ENCODE peak calls at places on chromosomes 7 and 10, in four cellular contexts. One of them, this sample, is unnamed.
A peak's percentile ranks its signal among the peaks of the same experiment; 100 is the strongest.

GRCh38 chr10:80154978-80155695 is 22.6 kb downstream of the PLAC9 start:
- DNase-seq in H1: no peak
- DNase-seq in GM12878: no peak
- DNase-seq in HepG2: no peak
- DNase-seq in this sample: no peak

GRCh38 chr7:158470336-158470735 is 117.3 kb downstream of the PTPRN2 start:
- DNase-seq in H1: no peak
- DNase-seq in GM12878: no peak
- DNase-seq in HepG2: no peak
- DNase-seq in this sample: no peak

GRCh38 chr7:24842449-24843241 is 85.4 kb upstream of the GSDME start:
- DNase-seq in H1: no peak
- DNase-seq in GM12878: no peak
- DNase-seq in HepG2: peak; percentile 93
- DNase-seq in this sample: no peak

GRCh38 chr10:78196964-78197363 is 163.3 kb downstream of the RPS24 start:
- DNase-seq in H1: no peak
- DNase-seq in GM12878: peak; percentile 7
- DNase-seq in HepG2: no peak
- DNase-seq in this sample: no peak

GRCh38 chr10:48634198-48634983 is 29.5 kb upstream of the ARHGAP22 start:
- DNase-seq in H1: no peak
- DNase-seq in GM12878: peak; percentile 91
- DNase-seq in HepG2: no peak
- DNase-seq in this sample: no peak

GRCh38 chr10:70679498-70679897 is 7.2 kb downstream of the ADAMTS14 start:
- DNase-seq in H1: no peak
- DNase-seq in GM12878: no peak
- DNase-seq in HepG2: no peak
- DNase-seq in this sample: peak; percentile 83

GRCh38 chr7:51240868-51241267 is 75.7 kb downstream of the COBL start:
- DNase-seq in H1: no peak
- DNase-seq in GM12878: no peak
- DNase-seq in HepG2: no peak
- DNase-seq in this sample: no peak

GRCh38 chr10:306007-306406 is 170.8 kb downstream of the ZMYND11 start:
- DNase-seq in H1: no peak
- DNase-seq in GM12878: no peak
- DNase-seq in HepG2: no peak
- DNase-seq in this sample: peak; percentile 59

GRCh38 chr10:133049639-133050038 is 38.1 kb upstream of the ADGRA1 start:
- DNase-seq in H1: no peak
- DNase-seq in GM12878: no peak
- DNase-seq in HepG2: no peak
- DNase-seq in this sample: no peak

GRCh38 chr10:107814865-107815487 is 650.5 kb upstream of the SORCS1 start:
- DNase-seq in H1: peak; percentile 36
- DNase-seq in GM12878: peak; percentile 20
- DNase-seq in HepG2: peak; percentile 5
- DNase-seq in this sample: peak; percentile 54

GRCh38 chr10:20746856-20747255 is 150.3 kb downstream of the NEBL start:
- DNase-seq in H1: no peak
- DNase-seq in GM12878: no peak
- DNase-seq in HepG2: no peak
- DNase-seq in this sample: no peak

GRCh38 chr7:1085910-1086421 is 1.9 kb upstream of the GPER1 start:
- DNase-seq in H1: no peak
- DNase-seq in GM12878: no peak
- DNase-seq in HepG2: no peak
- DNase-seq in this sample: no peak

GRCh38 chr10:48612241-48612943 is 7.5 kb upstream of the ARHGAP22 start:
- DNase-seq in H1: no peak
- DNase-seq in GM12878: no peak
- DNase-seq in HepG2: no peak
- DNase-seq in this sample: no peak

GRCh38 chr7:76063114-76063513 is 15.2 kb downstream of the MDH2 start:
- DNase-seq in H1: no peak
- DNase-seq in GM12878: no peak
- DNase-seq in HepG2: no peak
- DNase-seq in this sample: no peak

GRCh38 chr7:114653391-114654088 is 238.9 kb downstream of the FOXP2 start:
- DNase-seq in H1: no peak
- DNase-seq in GM12878: no peak
- DNase-seq in HepG2: no peak
- DNase-seq in this sample: no peak

GRCh38 chr7:137441451-137441850 is 97.9 kb upstream of the PTN start:
- DNase-seq in H1: no peak
- DNase-seq in GM12878: no peak
- DNase-seq in HepG2: no peak
- DNase-seq in this sample: no peak

GRCh38 chr10:124579003-124579384 is 117.4 kb downstream of the LHPP start:
- DNase-seq in H1: no peak
- DNase-seq in GM12878: no peak
- DNase-seq in HepG2: no peak
- DNase-seq in this sample: no peak

GRCh38 chr10:30063098-30063497 is 3.7 kb upstream of the JCAD start:
- DNase-seq in H1: no peak
- DNase-seq in GM12878: no peak
- DNase-seq in HepG2: no peak
- DNase-seq in this sample: no peak

GRCh38 chr7:72544486-72544885 is 132.3 kb upstream of the CALN1 start:
- DNase-seq in H1: no peak
- DNase-seq in GM12878: no peak
- DNase-seq in HepG2: no peak
- DNase-seq in this sample: no peak

GRCh38 chr10:37488792-37489657 is 363.6 kb downstream of the ANKRD30A start:
- DNase-seq in H1: no peak
- DNase-seq in GM12878: no peak
- DNase-seq in HepG2: peak; percentile 1
- DNase-seq in this sample: no peak

GRCh38 chr7:92020636-92021035 is 80.0 kb downstream of the AKAP9 start:
- DNase-seq in H1: no peak
- DNase-seq in GM12878: no peak
- DNase-seq in HepG2: no peak
- DNase-seq in this sample: no peak

GRCh38 chr7:37052673-37053072 is 328.4 kb upstream of the AOAH start:
- DNase-seq in H1: peak; percentile 33
- DNase-seq in GM12878: no peak
- DNase-seq in HepG2: peak; percentile 44
- DNase-seq in this sample: no peak

GRCh38 chr10:49172204-49173132 is 15.7 kb downstream of the TMEM273 start:
- DNase-seq in H1: no peak
- DNase-seq in GM12878: no peak
- DNase-seq in HepG2: no peak
- DNase-seq in this sample: no peak

GRCh38 chr7:130135208-130136205 is 65.2 kb downstream of the KLHDC10 start:
- DNase-seq in H1: no peak
- DNase-seq in GM12878: no peak
- DNase-seq in HepG2: no peak
- DNase-seq in this sample: no peak

GRCh38 chr7:7519528-7519927 is 16.1 kb downstream of the COL28A1 start:
- DNase-seq in H1: no peak
- DNase-seq in GM12878: no peak
- DNase-seq in HepG2: no peak
- DNase-seq in this sample: no peak

GRCh38 chr7:7524121-7524520 is 11.6 kb downstream of the COL28A1 start:
- DNase-seq in H1: no peak
- DNase-seq in GM12878: no peak
- DNase-seq in HepG2: no peak
- DNase-seq in this sample: no peak

GRCh38 chr7:7522421-7522820 is 13.3 kb downstream of the COL28A1 start:
- DNase-seq in H1: no peak
- DNase-seq in GM12878: no peak
- DNase-seq in HepG2: no peak
- DNase-seq in this sample: no peak

GRCh38 chr7:7517661-7518236 is 17.9 kb downstream of the COL28A1 start:
- DNase-seq in H1: no peak
- DNase-seq in GM12878: no peak
- DNase-seq in HepG2: peak; percentile 62
- DNase-seq in this sample: no peak

GRCh38 chr7:7521259-7521658 is 14.4 kb downstream of the COL28A1 start:
- DNase-seq in H1: no peak
- DNase-seq in GM12878: no peak
- DNase-seq in HepG2: no peak
- DNase-seq in this sample: no peak
- TF ChIP-seq TCF12 in H1: no peak
- TF ChIP-seq TCF12 in GM12878: no peak
- TF ChIP-seq TCF12 in HepG2: no peak
- TF ChIP-seq TCF12 in this sample: no peak

GRCh38 chr10:68924593-68924992 is 23.5 kb downstream of the DDX50 start:
- DNase-seq in H1: no peak
- DNase-seq in GM12878: no peak
- DNase-seq in HepG2: no peak
- DNase-seq in this sample: no peak
- TF ChIP-seq TCF12 in H1: no peak
- TF ChIP-seq TCF12 in GM12878: no peak
- TF ChIP-seq TCF12 in HepG2: no peak
- TF ChIP-seq TCF12 in this sample: no peak

GRCh38 chr10:17835688-17836087 is 26.5 kb downstream of the MRC1 start:
- DNase-seq in H1: peak; percentile 36
- DNase-seq in GM12878: no peak
- DNase-seq in HepG2: no peak
- DNase-seq in this sample: no peak
- TF ChIP-seq TCF12 in H1: no peak
- TF ChIP-seq TCF12 in GM12878: no peak
- TF ChIP-seq TCF12 in HepG2: no peak
- TF ChIP-seq TCF12 in this sample: peak; percentile 91

GRCh38 chr7:107185716-107186115 is 16.9 kb downstream of the HBP1 start:
- DNase-seq in H1: no peak
- DNase-seq in GM12878: no peak
- DNase-seq in HepG2: no peak
- DNase-seq in this sample: no peak

GRCh38 chr7:107187774-107188173 is 19.0 kb downstream of the HBP1 start:
- DNase-seq in H1: no peak
- DNase-seq in GM12878: no peak
- DNase-seq in HepG2: no peak
- DNase-seq in this sample: no peak

GRCh38 chr7:107181172-107181571 is 12.4 kb downstream of the HBP1 start:
- DNase-seq in H1: no peak
- DNase-seq in GM12878: no peak
- DNase-seq in HepG2: no peak
- DNase-seq in this sample: no peak

GRCh38 chr7:107190090-107190489 is 21.3 kb downstream of the HBP1 start:
- DNase-seq in H1: no peak
- DNase-seq in GM12878: no peak
- DNase-seq in HepG2: no peak
- DNase-seq in this sample: no peak

GRCh38 chr7:107186242-107186641 is 17.4 kb downstream of the HBP1 start:
- DNase-seq in H1: no peak
- DNase-seq in GM12878: no peak
- DNase-seq in HepG2: no peak
- DNase-seq in this sample: no peak
- TF ChIP-seq TCF12 in H1: no peak
- TF ChIP-seq TCF12 in GM12878: no peak
- TF ChIP-seq TCF12 in HepG2: no peak
- TF ChIP-seq TCF12 in this sample: no peak

GRCh38 chr7:100825215-100825671 is 2.1 kb downstream of the EPHB4 start:
- DNase-seq in H1: no peak
- DNase-seq in GM12878: no peak
- DNase-seq in HepG2: no peak
- DNase-seq in this sample: peak; percentile 66

GRCh38 chr7:100827330-100828226 is at the start of gene EPHB4:
- DNase-seq in H1: no peak
- DNase-seq in GM12878: no peak
- DNase-seq in HepG2: peak; percentile 90
- DNase-seq in this sample: peak; percentile 88

GRCh38 chr7:100826546-100827329 is 585 bp downstream of the EPHB4 start:
- DNase-seq in H1: no peak
- DNase-seq in GM12878: no peak
- DNase-seq in HepG2: no peak
- DNase-seq in this sample: no peak

GRCh38 chr7:100824499-100825214 is 2.7 kb downstream of the EPHB4 start:
- DNase-seq in H1: no peak
- DNase-seq in GM12878: no peak
- DNase-seq in HepG2: no peak
- DNase-seq in this sample: peak; percentile 61

DNA sequence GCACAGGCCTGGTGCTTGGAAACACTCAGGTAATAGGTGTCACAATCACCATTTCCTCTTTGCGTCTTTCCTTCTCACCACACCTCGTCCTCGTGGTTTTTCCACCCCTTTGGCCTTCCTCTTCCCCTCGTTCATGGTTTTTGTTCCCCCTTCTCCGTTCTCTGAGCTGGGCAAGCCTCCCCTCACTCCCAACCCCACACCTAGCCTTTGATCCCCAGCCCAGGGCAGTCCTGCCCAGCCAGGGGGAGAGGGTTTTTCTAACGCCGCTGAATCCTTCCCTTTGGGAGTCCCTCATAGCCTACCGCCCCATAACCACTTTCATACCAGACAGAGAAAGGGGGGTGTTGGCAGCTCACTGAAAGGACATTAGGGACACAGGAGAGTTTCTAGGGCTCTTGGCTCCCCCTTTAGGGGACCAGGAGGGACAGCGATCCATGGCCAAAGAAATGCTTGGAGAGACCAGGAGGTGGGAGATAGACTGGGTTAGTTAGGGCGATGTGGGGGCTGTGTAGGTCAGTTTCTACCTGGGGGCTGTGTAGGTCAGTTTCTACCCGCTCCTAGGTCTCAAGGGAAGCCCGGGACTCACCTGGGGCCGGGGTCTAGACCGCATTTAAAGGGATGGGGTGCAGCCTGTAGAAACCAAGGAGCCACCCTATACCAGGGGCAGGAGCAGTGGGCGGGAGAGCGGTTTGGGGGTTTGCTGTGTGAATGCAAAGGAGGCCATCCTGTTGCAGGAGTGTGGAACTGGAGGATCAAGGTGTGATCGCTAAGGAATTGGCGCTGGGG is 1.4 kb downstream of the EPHB4 start:
- DNase-seq in H1: no peak
- DNase-seq in GM12878: no peak
- DNase-seq in HepG2: peak; percentile 57
- DNase-seq in this sample: peak; percentile 82
- TF ChIP-seq TCF12 in H1: no peak
- TF ChIP-seq TCF12 in GM12878: no peak
- TF ChIP-seq TCF12 in HepG2: no peak
- TF ChIP-seq TCF12 in this sample: no peak

DNA sequence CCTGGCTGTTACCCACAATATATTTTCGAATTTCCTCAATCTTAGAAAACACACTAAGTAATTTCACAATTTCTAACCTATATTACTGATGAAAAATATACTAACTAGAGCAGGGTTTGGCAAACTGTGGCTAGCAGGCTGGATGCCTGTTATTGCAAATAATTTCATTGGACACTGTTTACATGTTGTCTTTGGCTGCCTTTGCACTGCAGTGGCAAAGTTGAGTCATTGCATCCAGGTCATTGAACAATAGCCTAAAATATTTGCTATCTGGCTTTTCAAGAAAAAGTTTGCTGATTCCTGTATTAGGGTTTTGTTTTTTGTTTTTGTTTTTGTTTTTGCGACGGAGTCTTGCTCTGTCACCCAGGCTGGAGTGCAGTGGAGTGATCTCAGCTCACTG is 47.2 kb downstream of the KIF11 start:
- DNase-seq in H1: no peak
- DNase-seq in GM12878: no peak
- DNase-seq in HepG2: no peak
- DNase-seq in this sample: no peak
- TF ChIP-seq TCF12 in H1: no peak
- TF ChIP-seq TCF12 in GM12878: no peak
- TF ChIP-seq TCF12 in HepG2: no peak
- TF ChIP-seq TCF12 in this sample: no peak